ENCODE peak calls at places on chromosomes 7 and 10, in nine cellular contexts. V is foreskin fibroblast, F is transverse colon, I is AG09309, C is GM10248, H is brain microvascular endothelial cell, S is PC-9, Q is mesothelial cell of epicardium, G is AG10803. W is an unnamed sample.

GRCh38 chr7:117281562-117281961 is 41.3 kb downstream of the WNT2 start:
- DNase-seq in G (peak), C (no peak), F (no peak), S (no peak), I (no peak), Q (no peak), H (no peak), V (no peak), W (no peak)

GRCh38 chr7:46586406-46586805 is 665.3 kb upstream of the IGFBP3 start:
- DNase-seq in S (no peak), F (no peak), C (no peak), I (no peak), V (peak), Q (no peak), G (peak), H (no peak), W (no peak)

GRCh38 chr7:43585521-43585920 is 2.6 kb downstream of the STK17A start:
- DNase-seq in C (no peak), Q (no peak), S (peak), V (peak), H (no peak), F (no peak), I (peak), G (peak), W (no peak)

GRCh38 chr10:70335246-70335613 is 47.2 kb downstream of the LRRC20 start:
- DNase-seq in G (no peak), I (no peak), F (no peak), V (peak), H (no peak), S (no peak), Q (no peak), C (no peak), W (no peak)

GRCh38 chr10:32971536-32972091 is 13.6 kb upstream of the ITGB1 start:
- DNase-seq in F (peak), I (no peak), S (peak), H (no peak), V (no peak), G (no peak), Q (no peak), C (no peak), W (no peak)

GRCh38 chr7:130189281-130189782 is 15.9 kb downstream of the TMEM209 start:
- DNase-seq in H (no peak), V (peak), C (no peak), G (peak), F (no peak), I (peak), S (no peak), Q (no peak), W (no peak)

GRCh38 chr7:148587076-148587475 is 3.5 kb upstream of the C7orf33 start:
- DNase-seq in G (no peak), V (no peak), Q (no peak), C (peak), S (no peak), I (no peak), F (no peak), H (no peak), W (no peak)

GRCh38 chr7:50206521-50207250 is 97.8 kb upstream of the IKZF1 start:
- DNase-seq in C (no peak), G (no peak), Q (no peak), S (no peak), H (no peak), I (no peak), V (no peak), F (peak), W (no peak)

GRCh38 chr7:101315336-101315735 is 6.3 kb downstream of the IFT22 start:
- DNase-seq in C (peak), G (peak), V (peak), S (no peak), I (no peak), F (peak), Q (no peak), H (peak), W (peak)

GRCh38 chr10:132836832-132837540 is 51.0 kb upstream of the NKX6-2 start:
- DNase-seq in G (peak), I (no peak), V (peak), Q (peak), F (no peak), C (peak), H (no peak), S (no peak), W (peak)

GRCh38 chr10:75197906-75198305 is 12.7 kb upstream of the VDAC2 start:
- DNase-seq in I (no peak), S (no peak), F (no peak), V (no peak), Q (no peak), H (no peak), G (no peak), C (no peak), W (no peak)

GRCh38 chr7:113824117-113824823 is 94.5 kb downstream of the PPP1R3A start:
- DNase-seq in C (no peak), G (no peak), V (peak), Q (no peak), I (no peak), H (no peak), S (no peak), F (no peak), W (no peak)

GRCh38 chr7:74043523-74043951 is 15.6 kb downstream of the ELN start:
- DNase-seq in I (no peak), G (peak), S (no peak), V (peak), F (no peak), Q (no peak), H (no peak), C (no peak), W (no peak)

GRCh38 chr10:9757176-9757575 is 1260.5 kb upstream of the CELF2 start:
- DNase-seq in V (no peak), S (no peak), I (no peak), F (no peak), C (no peak), G (no peak), Q (no peak), H (no peak), W (no peak)

GRCh38 chr10:106705576-106706526 is 458.7 kb downstream of the SORCS1 start:
- DNase-seq in S (no peak), H (peak), I (no peak), C (peak), Q (peak), F (peak), G (peak), V (peak), W (no peak)

GRCh38 chr10:125084191-125085186 is 75.9 kb downstream of the CTBP2 start:
- DNase-seq in G (peak), C (no peak), Q (no peak), S (peak), I (peak), F (no peak), H (peak), V (peak), W (peak)

GRCh38 chr7:22052650-22053336 is 107.1 kb upstream of the CDCA7L start:
- DNase-seq in G (no peak), I (no peak), C (no peak), V (no peak), Q (no peak), H (no peak), S (no peak), F (no peak), W (no peak)

GRCh38 chr7:22049848-22050247 is 104.1 kb upstream of the CDCA7L start:
- DNase-seq in H (no peak), S (no peak), F (no peak), V (no peak), C (no peak), I (no peak), Q (no peak), G (no peak), W (no peak)

DNA sequence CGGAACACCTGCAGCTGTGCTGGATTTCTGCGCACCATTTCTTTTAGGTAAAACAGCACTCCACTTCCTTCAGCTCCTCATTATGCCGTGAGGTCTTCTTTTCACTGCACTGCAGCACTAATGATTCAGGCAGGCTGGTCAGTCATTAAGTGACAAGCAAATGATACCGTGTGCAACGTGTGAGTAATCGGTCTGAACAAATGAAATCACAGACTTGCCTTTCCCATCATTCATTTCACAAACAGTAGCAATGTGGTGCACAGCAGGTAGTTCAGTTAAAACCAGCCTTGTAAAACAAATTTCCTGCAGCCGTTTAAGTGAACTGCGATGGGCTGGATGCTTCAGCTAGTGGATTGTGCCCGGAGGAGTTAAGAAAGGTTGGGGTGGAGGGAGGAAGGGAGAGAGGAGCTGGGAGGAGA is 106.5 kb upstream of the CDCA7L start:
- DNase-seq in V (peak), H (no peak), I (no peak), F (no peak), C (no peak), S (no peak), G (no peak), Q (no peak), W (no peak)
- TF ChIP-seq CTCF in V (no peak), H (no peak), I (no peak), F (no peak), C (no peak), S (no peak), G (no peak), Q (no peak), W (no peak)

GRCh38 chr10:121978511-121978910 is 3.5 kb upstream of the NSMCE4A start:
- DNase-seq in G (no peak), C (no peak), S (no peak), I (no peak), Q (no peak), H (no peak), F (no peak), V (no peak), W (no peak)

GRCh38 chr10:121976607-121977006 is 1.6 kb upstream of the NSMCE4A start:
- DNase-seq in I (no peak), H (no peak), Q (no peak), C (no peak), G (no peak), V (no peak), S (no peak), F (no peak), W (no peak)

GRCh38 chr10:121974535-121975294 is at the start of gene NSMCE4A:
- DNase-seq in F (peak), S (peak), V (peak), Q (peak), C (peak), I (no peak), H (peak), G (peak), W (peak)

GRCh38 chr10:121974019-121974534 is 940 bp downstream of the NSMCE4A start:
- DNase-seq in C (no peak), I (no peak), H (no peak), V (no peak), F (no peak), G (no peak), Q (no peak), S (no peak), W (no peak)

GRCh38 chr10:121975295-121976086 is 474 bp upstream of the NSMCE4A start:
- DNase-seq in Q (no peak), C (no peak), S (no peak), H (no peak), F (no peak), G (no peak), I (no peak), V (no peak), W (no peak)
- TF ChIP-seq CTCF in Q (no peak), C (peak), S (no peak), H (peak), F (no peak), G (peak), I (no peak), V (no peak), W (peak)

GRCh38 chr7:83468251-83468739 is 180.6 kb downstream of the SEMA3E start:
- DNase-seq in Q (peak), H (peak), I (peak), G (peak), V (peak), F (peak), S (peak), C (peak), W (peak)
- TF ChIP-seq CTCF in Q (no peak), H (peak), I (no peak), G (no peak), V (no peak), F (no peak), S (peak), C (no peak), W (no peak)

DNA sequence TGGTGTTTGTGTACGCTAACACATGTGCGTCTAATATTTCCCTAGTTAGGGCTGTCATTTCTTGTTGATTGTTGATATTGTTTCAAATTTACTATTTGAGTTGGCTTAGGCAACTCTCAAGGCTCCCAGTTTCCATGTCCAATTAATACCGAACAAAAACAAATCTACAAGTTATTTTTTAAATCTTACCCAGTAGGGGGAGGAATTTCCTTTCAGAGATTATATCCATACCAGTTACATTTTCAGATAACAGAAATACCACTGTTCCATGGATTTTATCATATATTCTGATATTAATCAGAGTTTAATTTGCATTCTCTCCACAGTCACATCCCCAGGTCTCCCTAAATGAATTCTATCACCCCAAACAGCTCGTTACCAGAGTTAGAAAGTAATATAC is 7.2 kb upstream of the AKR1B10 start:
- DNase-seq in Q (no peak), F (no peak), S (no peak), G (peak), V (peak), H (no peak), C (no peak), I (no peak), W (no peak)
- TF ChIP-seq CTCF in Q (no peak), F (peak), S (peak), G (peak), V (peak), H (no peak), C (no peak), I (peak), W (peak)

GRCh38 chr10:34985823-34986222 is 104.3 kb downstream of the CUL2 start:
- DNase-seq in G (no peak), C (no peak), V (no peak), F (peak), I (no peak), H (no peak), Q (no peak), S (no peak), W (no peak)
- TF ChIP-seq CTCF in G (peak), C (no peak), V (peak), F (peak), I (peak), H (peak), Q (no peak), S (peak), W (no peak)

W was measured in dorsolateral prefrontal cortex.